ENCODE peak calls at places on chromosomes 12 and 14, in seven cellular contexts. One of them, this sample, is unnamed.

GRCh38 chr12:21558100-21558679 is 32.1 kb downstream of the SPX start:
- DNase-seq in NCI-H748 treated with DMSO at 0.1 percent for 48 hours: no peak
- DNase-seq in HFFc6: no peak
- DNase-seq in NCI-H510A treated with DMSO at 0.1 percent for 48 hours: no peak
- DNase-seq in nephron progenitor cell: no peak
- DNase-seq in EH: no peak
- DNase-seq in MCF 10A: no peak
- DNase-seq in this sample: no peak

GRCh38 chr12:105226219-105226618 is 9.8 kb downstream of the APPL2 start:
- DNase-seq in NCI-H748 treated with DMSO at 0.1 percent for 48 hours: no peak
- DNase-seq in HFFc6: peak
- DNase-seq in NCI-H510A treated with DMSO at 0.1 percent for 48 hours: no peak
- DNase-seq in nephron progenitor cell: no peak
- DNase-seq in EH: peak
- DNase-seq in MCF 10A: no peak
- DNase-seq in this sample: no peak

GRCh38 chr12:90238872-90239271 is 530.2 kb upstream of the ATP2B1 start:
- DNase-seq in NCI-H748 treated with DMSO at 0.1 percent for 48 hours: no peak
- DNase-seq in HFFc6: no peak
- DNase-seq in NCI-H510A treated with DMSO at 0.1 percent for 48 hours: no peak
- DNase-seq in nephron progenitor cell: no peak
- DNase-seq in EH: no peak
- DNase-seq in MCF 10A: no peak
- DNase-seq in this sample: no peak

GRCh38 chr14:61103541-61104339 is 122.7 kb downstream of the SLC38A6 start:
- DNase-seq in NCI-H748 treated with DMSO at 0.1 percent for 48 hours: no peak
- DNase-seq in HFFc6: peak
- DNase-seq in NCI-H510A treated with DMSO at 0.1 percent for 48 hours: no peak
- DNase-seq in nephron progenitor cell: peak
- DNase-seq in EH: peak
- DNase-seq in MCF 10A: peak
- DNase-seq in this sample: peak

GRCh38 chr14:96512602-96513397 is 10.6 kb downstream of the PAPOLA start:
- DNase-seq in NCI-H748 treated with DMSO at 0.1 percent for 48 hours: no peak
- DNase-seq in HFFc6: no peak
- DNase-seq in NCI-H510A treated with DMSO at 0.1 percent for 48 hours: no peak
- DNase-seq in nephron progenitor cell: no peak
- DNase-seq in EH: no peak
- DNase-seq in MCF 10A: no peak
- DNase-seq in this sample: no peak

GRCh38 chr14:96797943-96798349 is 764 bp downstream of the VRK1 start:
- DNase-seq in NCI-H748 treated with DMSO at 0.1 percent for 48 hours: peak
- DNase-seq in HFFc6: no peak
- DNase-seq in NCI-H510A treated with DMSO at 0.1 percent for 48 hours: no peak
- DNase-seq in nephron progenitor cell: no peak
- DNase-seq in EH: no peak
- DNase-seq in MCF 10A: peak
- DNase-seq in this sample: no peak

GRCh38 chr12:75790219-75790618 is 241.4 kb downstream of the PHLDA1 start:
- DNase-seq in NCI-H748 treated with DMSO at 0.1 percent for 48 hours: no peak
- DNase-seq in HFFc6: peak
- DNase-seq in NCI-H510A treated with DMSO at 0.1 percent for 48 hours: no peak
- DNase-seq in nephron progenitor cell: no peak
- DNase-seq in EH: peak
- DNase-seq in MCF 10A: no peak
- DNase-seq in this sample: no peak

GRCh38 chr14:37139710-37140109 is 32.7 kb downstream of the SLC25A21 start:
- DNase-seq in NCI-H748 treated with DMSO at 0.1 percent for 48 hours: no peak
- DNase-seq in HFFc6: no peak
- DNase-seq in NCI-H510A treated with DMSO at 0.1 percent for 48 hours: no peak
- DNase-seq in nephron progenitor cell: no peak
- DNase-seq in EH: no peak
- DNase-seq in MCF 10A: no peak
- DNase-seq in this sample: no peak

GRCh38 chr12:115296613-115297012 is 612.6 kb upstream of the TBX3 start:
- DNase-seq in NCI-H748 treated with DMSO at 0.1 percent for 48 hours: no peak
- DNase-seq in HFFc6: no peak
- DNase-seq in NCI-H510A treated with DMSO at 0.1 percent for 48 hours: peak
- DNase-seq in nephron progenitor cell: no peak
- DNase-seq in EH: no peak
- DNase-seq in MCF 10A: no peak
- DNase-seq in this sample: no peak

GRCh38 chr12:111570090-111570961 is 28.8 kb downstream of the ATXN2 start:
- DNase-seq in NCI-H748 treated with DMSO at 0.1 percent for 48 hours: no peak
- DNase-seq in HFFc6: peak
- DNase-seq in NCI-H510A treated with DMSO at 0.1 percent for 48 hours: no peak
- DNase-seq in nephron progenitor cell: no peak
- DNase-seq in EH: peak
- DNase-seq in MCF 10A: peak
- DNase-seq in this sample: peak

GRCh38 chr12:25495336-25496097 is 57.6 kb downstream of the LMNTD1 start:
- DNase-seq in NCI-H748 treated with DMSO at 0.1 percent for 48 hours: no peak
- DNase-seq in HFFc6: peak
- DNase-seq in NCI-H510A treated with DMSO at 0.1 percent for 48 hours: no peak
- DNase-seq in nephron progenitor cell: no peak
- DNase-seq in EH: peak
- DNase-seq in MCF 10A: peak
- DNase-seq in this sample: peak

GRCh38 chr12:12267801-12268200 is 957 bp upstream of the LRP6 start:
- DNase-seq in NCI-H748 treated with DMSO at 0.1 percent for 48 hours: no peak
- DNase-seq in HFFc6: no peak
- DNase-seq in NCI-H510A treated with DMSO at 0.1 percent for 48 hours: peak
- DNase-seq in nephron progenitor cell: no peak
- DNase-seq in EH: no peak
- DNase-seq in MCF 10A: no peak
- DNase-seq in this sample: no peak

GRCh38 chr14:69845787-69846186 is 33.4 kb upstream of the SMOC1 start:
- DNase-seq in NCI-H748 treated with DMSO at 0.1 percent for 48 hours: no peak
- DNase-seq in HFFc6: no peak
- DNase-seq in NCI-H510A treated with DMSO at 0.1 percent for 48 hours: no peak
- DNase-seq in nephron progenitor cell: no peak
- DNase-seq in EH: no peak
- DNase-seq in MCF 10A: no peak
- DNase-seq in this sample: peak

GRCh38 chr14:99945732-99946651 is 119.2 kb upstream of the EVL start:
- DNase-seq in NCI-H748 treated with DMSO at 0.1 percent for 48 hours: no peak
- DNase-seq in HFFc6: no peak
- DNase-seq in NCI-H510A treated with DMSO at 0.1 percent for 48 hours: no peak
- DNase-seq in nephron progenitor cell: no peak
- DNase-seq in EH: no peak
- DNase-seq in MCF 10A: peak
- DNase-seq in this sample: peak

GRCh38 chr12:60227916-60228315 is 632.1 kb downstream of the SLC16A7 start:
- DNase-seq in NCI-H748 treated with DMSO at 0.1 percent for 48 hours: no peak
- DNase-seq in HFFc6: no peak
- DNase-seq in NCI-H510A treated with DMSO at 0.1 percent for 48 hours: no peak
- DNase-seq in nephron progenitor cell: no peak
- DNase-seq in EH: no peak
- DNase-seq in MCF 10A: no peak
- DNase-seq in this sample: no peak

GRCh38 chr12:46874642-46875041 is 48.8 kb upstream of the SLC38A4 start:
- DNase-seq in NCI-H748 treated with DMSO at 0.1 percent for 48 hours: no peak
- DNase-seq in HFFc6: peak
- DNase-seq in NCI-H510A treated with DMSO at 0.1 percent for 48 hours: no peak
- DNase-seq in nephron progenitor cell: no peak
- DNase-seq in EH: peak
- DNase-seq in MCF 10A: peak
- DNase-seq in this sample: peak

GRCh38 chr12:52350021-52350620 is 17.2 kb downstream of the KRT85 start:
- DNase-seq in NCI-H748 treated with DMSO at 0.1 percent for 48 hours: no peak
- DNase-seq in HFFc6: no peak
- DNase-seq in NCI-H510A treated with DMSO at 0.1 percent for 48 hours: no peak
- DNase-seq in nephron progenitor cell: no peak
- DNase-seq in EH: no peak
- DNase-seq in MCF 10A: no peak
- DNase-seq in this sample: no peak

GRCh38 chr14:64235652-64236640 is 58.2 kb downstream of the ESR2 start:
- DNase-seq in NCI-H748 treated with DMSO at 0.1 percent for 48 hours: no peak
- DNase-seq in HFFc6: no peak
- DNase-seq in NCI-H510A treated with DMSO at 0.1 percent for 48 hours: no peak
- DNase-seq in nephron progenitor cell: no peak
- DNase-seq in EH: no peak
- DNase-seq in MCF 10A: no peak
- DNase-seq in this sample: peak